ENCODE peak calls at places on chromosomes 16 and 17, in four cellular contexts. T is ureter; Y is activated CD8-positive, alpha-beta T cell treated with anti-CD3 and anti-CD28 coated beads for 36 hours; I is activated CD4-positive, alpha-beta T cell treated with anti-CD3 and anti-CD28 coated beads, Interleukin-2, amount 10 ng/mL, durations not matched to agents 7 days and 5 days. H is an unnamed sample.

GRCh38 chr16:84839054-84839453 is 19.3 kb downstream of the CRISPLD2 start:
- DNase-seq in T (no peak), Y (no peak), I (no peak), H (no peak)

GRCh38 chr17:35553310-35553709 is 7.3 kb downstream of the SLFN14 start:
- DNase-seq in T (no peak), Y (no peak), I (no peak), H (no peak)

GRCh38 chr17:32486091-32486700 is 597 bp upstream of the CDK5R1 start:
- DNase-seq in T (peak), Y (peak), I (peak), H (peak)

GRCh38 chr17:49513616-49514373 is 18.7 kb downstream of the NGFR start:
- DNase-seq in T (no peak), Y (no peak), I (no peak), H (no peak)

GRCh38 chr17:15273141-15273793 is 8.1 kb upstream of the PMP22 start:
- DNase-seq in T (no peak), Y (no peak), I (no peak), H (peak)

GRCh38 chr17:78057113-78057740 is 71.3 kb downstream of the TMC6 start:
- DNase-seq in T (no peak), Y (no peak), I (no peak), H (no peak)

GRCh38 chr16:6949240-6949639 is 383.4 kb upstream of the RBFOX1 start:
- DNase-seq in T (no peak), Y (no peak), I (no peak), H (no peak)

GRCh38 chr17:72749119-72749572 is 343.3 kb downstream of the SLC39A11 start:
- DNase-seq in T (no peak), Y (no peak), I (no peak), H (no peak)

GRCh38 chr16:81658373-81658772 is 120.7 kb upstream of the PLCG2 start:
- DNase-seq in T (no peak), Y (no peak), I (no peak), H (no peak)

GRCh38 chr16:85290626-85291301 is 178.5 kb upstream of the CIBAR2 start:
- DNase-seq in T (no peak), Y (no peak), I (no peak), H (no peak)

GRCh38 chr17:64448665-64449512 is at the start of gene MILR1:
- DNase-seq in T (peak), Y (no peak), I (no peak), H (peak)

GRCh38 chr17:79504181-79504605 is 106.7 kb downstream of the RBFOX3 start:
- DNase-seq in T (no peak), Y (no peak), I (no peak), H (no peak)

GRCh38 chr17:40931311-40931710 is 6.1 kb downstream of the KRT23 start:
- DNase-seq in T (no peak), Y (no peak), I (no peak), H (no peak)

GRCh38 chr17:60390881-60391418 is 983 bp downstream of the USP32 start:
- DNase-seq in T (no peak), Y (peak), I (peak), H (no peak)

GRCh38 chr17:7988750-7989178 is 13.7 kb upstream of the GUCY2D start:
- DNase-seq in T (peak), Y (peak), I (peak), H (peak)

GRCh38 chr17:52724578-52724977 is 566.1 kb upstream of the CA10 start:
- DNase-seq in T (no peak), Y (no peak), I (no peak), H (no peak)

GRCh38 chr16:88773812-88774291 is 11.2 kb downstream of the PIEZO1 start:
- DNase-seq in T (peak), Y (no peak), I (no peak), H (no peak)

GRCh38 chr16:84922351-84923135 is 88.8 kb downstream of the ZDHHC7 start:
- DNase-seq in T (no peak), Y (no peak), I (no peak), H (peak)

GRCh38 chr17:42744283-42744805 is 496 bp downstream of the EZH1 start:
- DNase-seq in T (peak), Y (peak), I (peak), H (peak)

GRCh38 chr17:15281909-15282308 is 16.8 kb upstream of the PMP22 start:
- DNase-seq in T (no peak), Y (no peak), I (no peak), H (no peak)

GRCh38 chr17:55812323-55812722 is 61.5 kb downstream of the PCTP start:
- DNase-seq in T (no peak), Y (no peak), I (no peak), H (no peak)

GRCh38 chr16:5965321-5965720 is 867.7 kb upstream of the EEF2KMT start:
- DNase-seq in T (no peak), Y (no peak), I (no peak), H (no peak)

GRCh38 chr16:1456951-1457350 is 12.6 kb upstream of the CCDC154 start:
- DNase-seq in T (no peak), Y (no peak), I (no peak), H (no peak)

GRCh38 chr16:55668337-55669281 is 12.8 kb downstream of the SLC6A2 start:
- DNase-seq in T (peak), Y (no peak), I (no peak), H (no peak)

GRCh38 chr16:31507929-31508705 is at the start of gene RUSF1:
- DNase-seq in T (peak), Y (peak), I (peak), H (peak)

GRCh38 chr17:79844869-79845600 is 5.8 kb upstream of the CBX4 start:
- DNase-seq in T (peak), Y (peak), I (peak), H (peak)

GRCh38 chr17:77924757-77925336 is 33.7 kb upstream of the TNRC6C start:
- DNase-seq in T (no peak), Y (no peak), I (no peak), H (no peak)

GRCh38 chr16:12833939-12834338 is 30.3 kb upstream of the CPPED1 start:
- DNase-seq in T (no peak), Y (no peak), I (no peak), H (no peak)

GRCh38 chr16:49528564-49529150 is 155.1 kb downstream of the C16orf78 start:
- DNase-seq in T (no peak), Y (peak), I (peak), H (no peak)

GRCh38 chr17:15398291-15398690 is 56.9 kb upstream of the TEKT3 start:
- DNase-seq in T (no peak), Y (no peak), I (no peak), H (no peak)

GRCh38 chr16:89822188-89823086 is 5.8 kb upstream of the SPIRE2 start:
- DNase-seq in T (no peak), Y (no peak), I (no peak), H (no peak)

GRCh38 chr16:19919142-19919541 is 34.5 kb upstream of the GPRC5B start:
- DNase-seq in T (no peak), Y (no peak), I (no peak), H (no peak)

GRCh38 chr16:31452631-31453106 is 6.6 kb upstream of the ARMC5 start:
- DNase-seq in T (no peak), Y (no peak), I (no peak), H (no peak)

GRCh38 chr16:89909777-89910716 is 8.6 kb upstream of the MC1R start:
- DNase-seq in T (peak), Y (peak), I (peak), H (peak)

GRCh38 chr17:41894791-41895331 is 23.9 kb downstream of the ACLY start:
- DNase-seq in T (no peak), Y (no peak), I (no peak), H (peak)

GRCh38 chr17:71995570-71995969 is 125.2 kb upstream of the SOX9 start:
- DNase-seq in T (no peak), Y (no peak), I (no peak), H (no peak)

GRCh38 chr17:56774650-56775049 is 59.1 kb downstream of the C17orf67 start:
- DNase-seq in T (no peak), Y (no peak), I (no peak), H (no peak)

GRCh38 chr17:20263595-20263994 is 203.7 kb downstream of the LGALS9B start:
- DNase-seq in T (no peak), Y (no peak), I (no peak), H (peak)

GRCh38 chr16:27242868-27243590 is 25.5 kb downstream of the NSMCE1 start:
- DNase-seq in T (no peak), Y (peak), I (peak), H (peak)

GRCh38 chr17:68658999-68659780 is 58.0 kb upstream of the FAM20A start:
- DNase-seq in T (no peak), Y (no peak), I (no peak), H (no peak)

H was measured in uterus.